ENCODE peak calls at places on chromosomes 3 and 15, in eight cellular contexts. Y is mucosa of gallbladder; O is islet precursor cell; U is sigmoid colon; J is omental fat pad; V is AG04450; Q is CD4-positive, alpha-beta T cell; X is CD8-positive, alpha-beta memory T cell. R is an unnamed sample.

GRCh38 chr3:129315386-129315991 is 36.8 kb downstream of the HMCES start:
- DNase-seq in Y (peak), O (no peak), U (peak), J (peak), V (no peak), Q (peak), X (peak), R (no peak)

GRCh38 chr3:15326037-15326436 is 6.3 kb downstream of the SH3BP5 start:
- DNase-seq in Y (no peak), O (peak), U (no peak), J (no peak), V (no peak), Q (no peak), X (no peak), R (no peak)

GRCh38 chr3:110929811-110930210 is 141.8 kb upstream of the NECTIN3 start:
- DNase-seq in Y (no peak), O (no peak), U (no peak), J (no peak), V (no peak), Q (no peak), X (no peak), R (no peak)

GRCh38 chr3:25843332-25843731 is 53.4 kb downstream of the OXSM start:
- DNase-seq in Y (no peak), O (no peak), U (no peak), J (no peak), V (no peak), Q (no peak), X (no peak), R (no peak)

GRCh38 chr3:188306435-188306980 is 152.6 kb downstream of the LPP start:
- DNase-seq in Y (no peak), O (no peak), U (no peak), J (no peak), V (no peak), Q (no peak), X (no peak), R (no peak)

GRCh38 chr3:197183582-197183981 is 114.8 kb downstream of the DLG1 start:
- DNase-seq in Y (no peak), O (no peak), U (no peak), J (no peak), V (no peak), Q (no peak), X (no peak), R (no peak)

GRCh38 chr3:195921334-195921771 is 13.0 kb upstream of the TNK2 start:
- DNase-seq in Y (no peak), O (no peak), U (peak), J (no peak), V (no peak), Q (no peak), X (no peak), R (no peak)

GRCh38 chr15:91884604-91885003 is 31.1 kb downstream of the SLCO3A1 start:
- DNase-seq in Y (no peak), O (no peak), U (no peak), J (no peak), V (no peak), Q (no peak), X (no peak), R (no peak)

GRCh38 chr3:160008979-160009378 is 20.3 kb downstream of the IL12A start:
- DNase-seq in Y (no peak), O (no peak), U (no peak), J (no peak), V (no peak), Q (no peak), X (no peak), R (no peak)

GRCh38 chr3:133775835-133776234 is 29.6 kb downstream of the TF start:
- DNase-seq in Y (no peak), O (no peak), U (no peak), J (no peak), V (no peak), Q (no peak), X (no peak), R (no peak)

GRCh38 chr3:129690406-129690805 is 83.9 kb upstream of the PLXND1 start:
- DNase-seq in Y (peak), O (peak), U (no peak), J (no peak), V (peak), Q (no peak), X (no peak), R (peak)

GRCh38 chr3:105387122-105387751 is 20.5 kb downstream of the ALCAM start:
- DNase-seq in Y (no peak), O (no peak), U (no peak), J (no peak), V (no peak), Q (no peak), X (no peak), R (no peak)

GRCh38 chr3:107392549-107393165 is 15.4 kb downstream of the CCDC54 start:
- DNase-seq in Y (no peak), O (peak), U (no peak), J (no peak), V (peak), Q (no peak), X (no peak), R (no peak)

GRCh38 chr3:195891431-195892104 is 16.8 kb downstream of the TNK2 start:
- DNase-seq in Y (no peak), O (no peak), U (no peak), J (no peak), V (no peak), Q (no peak), X (no peak), R (no peak)

GRCh38 chr3:174382876-174383275 is 476.3 kb upstream of the NAALADL2 start:
- DNase-seq in Y (no peak), O (no peak), U (no peak), J (no peak), V (no peak), Q (no peak), X (no peak), R (no peak)

GRCh38 chr3:46719735-46720271 is 2.1 kb upstream of the PRSS50 start:
- DNase-seq in Y (no peak), O (peak), U (peak), J (peak), V (no peak), Q (no peak), X (no peak), R (no peak)

GRCh38 chr3:155946178-155946577 is 75.7 kb downstream of the GMPS start:
- DNase-seq in Y (no peak), O (no peak), U (no peak), J (no peak), V (peak), Q (no peak), X (no peak), R (no peak)

GRCh38 chr3:48428863-48429415 is 947 bp downstream of the PLXNB1 start:
- DNase-seq in Y (peak), O (peak), U (peak), J (no peak), V (no peak), Q (no peak), X (no peak), R (no peak)

GRCh38 chr3:30743641-30744317 is 137.4 kb downstream of the TGFBR2 start:
- DNase-seq in Y (no peak), O (no peak), U (no peak), J (no peak), V (no peak), Q (no peak), X (no peak), R (no peak)

GRCh38 chr3:17398959-17399551 is 343.4 kb downstream of the TBC1D5 start:
- DNase-seq in Y (no peak), O (no peak), U (no peak), J (no peak), V (no peak), Q (no peak), X (no peak), R (no peak)

GRCh38 chr3:155079795-155080546 is at the start of gene MME:
- DNase-seq in Y (peak), O (peak), U (no peak), J (no peak), V (no peak), Q (no peak), X (no peak), R (no peak)

GRCh38 chr3:105933871-105934270 is 65.1 kb upstream of the CBLB start:
- DNase-seq in Y (no peak), O (no peak), U (no peak), J (no peak), V (peak), Q (no peak), X (no peak), R (no peak)

GRCh38 chr3:116067275-116067674 is 378.0 kb downstream of the LSAMP start:
- DNase-seq in Y (no peak), O (no peak), U (no peak), J (no peak), V (no peak), Q (no peak), X (no peak), R (no peak)

GRCh38 chr3:85313380-85313779 is 354.6 kb downstream of the CADM2 start:
- DNase-seq in Y (no peak), O (no peak), U (no peak), J (no peak), V (no peak), Q (no peak), X (no peak), R (no peak)

GRCh38 chr15:89452330-89452836 is 44.0 kb downstream of the RHCG start:
- DNase-seq in Y (no peak), O (no peak), U (no peak), J (no peak), V (no peak), Q (no peak), X (no peak), R (no peak)

GRCh38 chr15:44068346-44068745 is 126.7 kb downstream of the FRMD5 start:
- DNase-seq in Y (no peak), O (no peak), U (no peak), J (no peak), V (no peak), Q (no peak), X (no peak), R (no peak)